ENCODE peak calls at places on chromosomes 5 and 9, in nine cellular contexts. One of them, this sample, is unnamed.

GRCh38 chr5:170485606-170485911 is 18.3 kb upstream of the KCNIP1 start:
- DNase-seq in non-pigmented ciliary epithelial cell: no peak
- DNase-seq in activated gamma-delta T cell: no peak
- DNase-seq in hepatocyte: no peak
- DNase-seq in foreskin fibroblast: no peak
- DNase-seq in A172: no peak
- DNase-seq in suprapubic skin: no peak
- DNase-seq in ovary: no peak
- DNase-seq in CD4-positive, alpha-beta T cell: no peak
- DNase-seq in this sample: no peak

GRCh38 chr5:633521-633955 is 21.4 kb downstream of the CEP72 start:
- DNase-seq in ovary: no peak
- DNase-seq in suprapubic skin: peak; percentile 51
- DNase-seq in A172: peak; percentile 19
- DNase-seq in non-pigmented ciliary epithelial cell: no peak
- DNase-seq in CD4-positive, alpha-beta T cell: no peak
- DNase-seq in hepatocyte: no peak
- DNase-seq in foreskin fibroblast: peak; percentile 53
- DNase-seq in activated gamma-delta T cell: no peak
- DNase-seq in this sample: no peak

GRCh38 chr9:129557192-129558036 is 63.5 kb downstream of the C9orf50 start:
- DNase-seq in CD4-positive, alpha-beta T cell: no peak
- DNase-seq in A172: peak; percentile 89
- DNase-seq in ovary: peak; percentile 83
- DNase-seq in hepatocyte: peak; percentile 76
- DNase-seq in non-pigmented ciliary epithelial cell: peak; percentile 70
- DNase-seq in activated gamma-delta T cell: no peak
- DNase-seq in suprapubic skin: no peak
- DNase-seq in foreskin fibroblast: peak; percentile 60
- DNase-seq in this sample: peak; percentile 72

GRCh38 chr5:148828461-148829247 is 2.2 kb downstream of the ADRB2 start:
- DNase-seq in A172: no peak
- DNase-seq in CD4-positive, alpha-beta T cell: no peak
- DNase-seq in suprapubic skin: no peak
- DNase-seq in non-pigmented ciliary epithelial cell: no peak
- DNase-seq in activated gamma-delta T cell: no peak
- DNase-seq in hepatocyte: no peak
- DNase-seq in foreskin fibroblast: peak; percentile 55
- DNase-seq in ovary: no peak
- DNase-seq in this sample: no peak

GRCh38 chr5:74206571-74207550 is 433.7 kb downstream of the ENC1 start:
- DNase-seq in activated gamma-delta T cell: no peak
- DNase-seq in A172: peak; percentile 77
- DNase-seq in foreskin fibroblast: peak; percentile 92
- DNase-seq in non-pigmented ciliary epithelial cell: no peak
- DNase-seq in CD4-positive, alpha-beta T cell: no peak
- DNase-seq in ovary: peak; percentile 85
- DNase-seq in hepatocyte: peak; percentile 39
- DNase-seq in suprapubic skin: no peak
- DNase-seq in this sample: peak; percentile 22

GRCh38 chr9:127283917-127284316 is 19.3 kb downstream of the GARNL3 start:
- DNase-seq in hepatocyte: peak; percentile 52
- DNase-seq in non-pigmented ciliary epithelial cell: no peak
- DNase-seq in CD4-positive, alpha-beta T cell: no peak
- DNase-seq in foreskin fibroblast: peak; percentile 76
- DNase-seq in suprapubic skin: no peak
- DNase-seq in activated gamma-delta T cell: no peak
- DNase-seq in ovary: no peak
- DNase-seq in A172: peak; percentile 13
- DNase-seq in this sample: peak; percentile 8

GRCh38 chr5:43691893-43692292 is 88.9 kb downstream of the NNT start:
- DNase-seq in foreskin fibroblast: no peak
- DNase-seq in A172: no peak
- DNase-seq in CD4-positive, alpha-beta T cell: no peak
- DNase-seq in activated gamma-delta T cell: no peak
- DNase-seq in hepatocyte: no peak
- DNase-seq in suprapubic skin: no peak
- DNase-seq in non-pigmented ciliary epithelial cell: no peak
- DNase-seq in ovary: no peak
- DNase-seq in this sample: no peak

GRCh38 chr5:112957970-112958773 is 18.4 kb upstream of the DCP2 start:
- DNase-seq in A172: peak; percentile 95
- DNase-seq in CD4-positive, alpha-beta T cell: no peak
- DNase-seq in non-pigmented ciliary epithelial cell: peak; percentile 90
- DNase-seq in ovary: peak; percentile 69
- DNase-seq in suprapubic skin: peak; percentile 83
- DNase-seq in hepatocyte: peak; percentile 61
- DNase-seq in activated gamma-delta T cell: no peak
- DNase-seq in foreskin fibroblast: peak; percentile 99
- DNase-seq in this sample: peak; percentile 76

GRCh38 chr5:136886623-136887022 is 521.3 kb upstream of the TRPC7 start:
- DNase-seq in activated gamma-delta T cell: no peak
- DNase-seq in CD4-positive, alpha-beta T cell: no peak
- DNase-seq in hepatocyte: no peak
- DNase-seq in ovary: no peak
- DNase-seq in foreskin fibroblast: no peak
- DNase-seq in A172: peak; percentile 9
- DNase-seq in non-pigmented ciliary epithelial cell: no peak
- DNase-seq in suprapubic skin: no peak
- DNase-seq in this sample: no peak

GRCh38 chr5:139650689-139651501 is 2.7 kb downstream of the CXXC5 start:
- DNase-seq in activated gamma-delta T cell: no peak
- DNase-seq in non-pigmented ciliary epithelial cell: no peak
- DNase-seq in A172: no peak
- DNase-seq in foreskin fibroblast: peak; percentile 67
- DNase-seq in hepatocyte: peak; percentile 88
- DNase-seq in suprapubic skin: peak; percentile 78
- DNase-seq in CD4-positive, alpha-beta T cell: no peak
- DNase-seq in ovary: no peak
- DNase-seq in this sample: peak; percentile 65

GRCh38 chr9:71120439-71121247 is 778 bp downstream of the TRPM3 start:
- DNase-seq in activated gamma-delta T cell: no peak
- DNase-seq in ovary: no peak
- DNase-seq in A172: no peak
- DNase-seq in hepatocyte: no peak
- DNase-seq in CD4-positive, alpha-beta T cell: no peak
- DNase-seq in non-pigmented ciliary epithelial cell: no peak
- DNase-seq in suprapubic skin: no peak
- DNase-seq in foreskin fibroblast: no peak
- DNase-seq in this sample: no peak

GRCh38 chr9:5569357-5569756 is 59.0 kb downstream of the PDCD1LG2 start:
- DNase-seq in hepatocyte: no peak
- DNase-seq in non-pigmented ciliary epithelial cell: no peak
- DNase-seq in activated gamma-delta T cell: no peak
- DNase-seq in CD4-positive, alpha-beta T cell: no peak
- DNase-seq in foreskin fibroblast: no peak
- DNase-seq in A172: no peak
- DNase-seq in suprapubic skin: no peak
- DNase-seq in ovary: no peak
- DNase-seq in this sample: peak; percentile 31